ENCODE peak calls at places on chromosomes 13 and 19, in eight cellular contexts. One of them, this sample, is unnamed.
A peak's percentile ranks its signal among the peaks of the same experiment; 100 is the strongest.

GRCh38 chr13:51786425-51787010 is 17.4 kb downstream of the DHRS12 start:
- DNase-seq in nephron progenitor cell: no peak
- DNase-seq in lower leg skin: no peak
- DNase-seq in anterior cingulate cortex: no peak
- DNase-seq in ELR: no peak
- DNase-seq in astrocyte of the spinal cord: no peak
- DNase-seq in stimulated activated CD4-positive, alpha-beta T cell treated with anti-CD3 and anti-CD28 coated beads, Interleukin-15, amount 100 ng/mL, for 48 hours: no peak
- DNase-seq in NCI-H1048: no peak
- DNase-seq in this sample: no peak

GRCh38 chr19:6811906-6812305 is 39.4 kb downstream of the VAV1 start:
- DNase-seq in astrocyte of the spinal cord: peak; percentile 16
- DNase-seq in ELR: peak; percentile 73
- DNase-seq in lower leg skin: no peak
- DNase-seq in stimulated activated CD4-positive, alpha-beta T cell treated with anti-CD3 and anti-CD28 coated beads, Interleukin-15, amount 100 ng/mL, for 48 hours: no peak
- DNase-seq in anterior cingulate cortex: no peak
- DNase-seq in NCI-H1048: no peak
- DNase-seq in nephron progenitor cell: no peak
- DNase-seq in this sample: no peak

GRCh38 chr19:3387645-3388589 is 21.5 kb downstream of the NFIC start:
- DNase-seq in lower leg skin: peak; percentile 70
- DNase-seq in NCI-H1048: no peak
- DNase-seq in nephron progenitor cell: no peak
- DNase-seq in astrocyte of the spinal cord: peak; percentile 53
- DNase-seq in stimulated activated CD4-positive, alpha-beta T cell treated with anti-CD3 and anti-CD28 coated beads, Interleukin-15, amount 100 ng/mL, for 48 hours: no peak
- DNase-seq in anterior cingulate cortex: peak; percentile 92
- DNase-seq in ELR: no peak
- DNase-seq in this sample: peak; percentile 94

GRCh38 chr13:102825921-102826706 is 19.7 kb upstream of the ERCC5 start:
- DNase-seq in anterior cingulate cortex: no peak
- DNase-seq in nephron progenitor cell: no peak
- DNase-seq in lower leg skin: no peak
- DNase-seq in ELR: peak; percentile 95
- DNase-seq in stimulated activated CD4-positive, alpha-beta T cell treated with anti-CD3 and anti-CD28 coated beads, Interleukin-15, amount 100 ng/mL, for 48 hours: no peak
- DNase-seq in astrocyte of the spinal cord: peak; percentile 93
- DNase-seq in NCI-H1048: no peak
- DNase-seq in this sample: no peak

GRCh38 chr19:23415561-23416191 is 20.4 kb upstream of the ZNF91 start:
- DNase-seq in stimulated activated CD4-positive, alpha-beta T cell treated with anti-CD3 and anti-CD28 coated beads, Interleukin-15, amount 100 ng/mL, for 48 hours: no peak
- DNase-seq in ELR: peak; percentile 73
- DNase-seq in astrocyte of the spinal cord: no peak
- DNase-seq in lower leg skin: no peak
- DNase-seq in anterior cingulate cortex: no peak
- DNase-seq in nephron progenitor cell: peak; percentile 72
- DNase-seq in NCI-H1048: no peak
- DNase-seq in this sample: no peak

GRCh38 chr13:102970542-102970941 is 95.7 kb downstream of the SLC10A2 start:
- DNase-seq in lower leg skin: no peak
- DNase-seq in ELR: no peak
- DNase-seq in anterior cingulate cortex: no peak
- DNase-seq in NCI-H1048: no peak
- DNase-seq in nephron progenitor cell: no peak
- DNase-seq in astrocyte of the spinal cord: no peak
- DNase-seq in stimulated activated CD4-positive, alpha-beta T cell treated with anti-CD3 and anti-CD28 coated beads, Interleukin-15, amount 100 ng/mL, for 48 hours: no peak
- DNase-seq in this sample: no peak

GRCh38 chr13:51453308-51453958 is 597 bp upstream of the INTS6 start:
- DNase-seq in ELR: no peak
- DNase-seq in astrocyte of the spinal cord: no peak
- DNase-seq in lower leg skin: peak; percentile 77
- DNase-seq in anterior cingulate cortex: peak; percentile 65
- DNase-seq in stimulated activated CD4-positive, alpha-beta T cell treated with anti-CD3 and anti-CD28 coated beads, Interleukin-15, amount 100 ng/mL, for 48 hours: peak; percentile 61
- DNase-seq in NCI-H1048: no peak
- DNase-seq in nephron progenitor cell: peak; percentile 84
- DNase-seq in this sample: peak; percentile 89

GRCh38 chr19:10256970-10257615 is 5.1 kb downstream of the MRPL4 start:
- DNase-seq in nephron progenitor cell: no peak
- DNase-seq in astrocyte of the spinal cord: no peak
- DNase-seq in anterior cingulate cortex: no peak
- DNase-seq in lower leg skin: no peak
- DNase-seq in stimulated activated CD4-positive, alpha-beta T cell treated with anti-CD3 and anti-CD28 coated beads, Interleukin-15, amount 100 ng/mL, for 48 hours: no peak
- DNase-seq in ELR: no peak
- DNase-seq in NCI-H1048: no peak
- DNase-seq in this sample: no peak

GRCh38 chr19:28397311-28397710 is 815.6 kb downstream of the UQCRFS1 start:
- DNase-seq in stimulated activated CD4-positive, alpha-beta T cell treated with anti-CD3 and anti-CD28 coated beads, Interleukin-15, amount 100 ng/mL, for 48 hours: no peak
- DNase-seq in nephron progenitor cell: no peak
- DNase-seq in lower leg skin: no peak
- DNase-seq in NCI-H1048: no peak
- DNase-seq in anterior cingulate cortex: no peak
- DNase-seq in ELR: no peak
- DNase-seq in astrocyte of the spinal cord: no peak
- DNase-seq in this sample: no peak

GRCh38 chr19:50258918-50259372 is 55.5 kb downstream of the MYH14 start:
- DNase-seq in anterior cingulate cortex: no peak
- DNase-seq in astrocyte of the spinal cord: no peak
- DNase-seq in nephron progenitor cell: peak; percentile 58
- DNase-seq in lower leg skin: no peak
- DNase-seq in ELR: no peak
- DNase-seq in NCI-H1048: no peak
- DNase-seq in stimulated activated CD4-positive, alpha-beta T cell treated with anti-CD3 and anti-CD28 coated beads, Interleukin-15, amount 100 ng/mL, for 48 hours: no peak
- DNase-seq in this sample: no peak

GRCh38 chr13:111280666-111281577 is 39.5 kb upstream of the TEX29 start:
- DNase-seq in NCI-H1048: no peak
- DNase-seq in anterior cingulate cortex: no peak
- DNase-seq in ELR: peak; percentile 59
- DNase-seq in astrocyte of the spinal cord: peak; percentile 63
- DNase-seq in lower leg skin: no peak
- DNase-seq in stimulated activated CD4-positive, alpha-beta T cell treated with anti-CD3 and anti-CD28 coated beads, Interleukin-15, amount 100 ng/mL, for 48 hours: no peak
- DNase-seq in nephron progenitor cell: no peak
- DNase-seq in this sample: no peak

GRCh38 chr13:41085961-41086360 is 24.7 kb downstream of the WBP4 start:
- DNase-seq in lower leg skin: no peak
- DNase-seq in anterior cingulate cortex: no peak
- DNase-seq in NCI-H1048: no peak
- DNase-seq in stimulated activated CD4-positive, alpha-beta T cell treated with anti-CD3 and anti-CD28 coated beads, Interleukin-15, amount 100 ng/mL, for 48 hours: no peak
- DNase-seq in ELR: no peak
- DNase-seq in nephron progenitor cell: no peak
- DNase-seq in astrocyte of the spinal cord: no peak
- DNase-seq in this sample: no peak

GRCh38 chr19:33740811-33741396 is 55.8 kb upstream of the KCTD15 start:
- DNase-seq in stimulated activated CD4-positive, alpha-beta T cell treated with anti-CD3 and anti-CD28 coated beads, Interleukin-15, amount 100 ng/mL, for 48 hours: no peak
- DNase-seq in NCI-H1048: peak; percentile 3
- DNase-seq in ELR: peak; percentile 36
- DNase-seq in anterior cingulate cortex: no peak
- DNase-seq in astrocyte of the spinal cord: peak; percentile 9
- DNase-seq in lower leg skin: no peak
- DNase-seq in nephron progenitor cell: peak; percentile 87
- DNase-seq in this sample: peak; percentile 4

GRCh38 chr13:25468330-25469178 is 96.8 kb downstream of the ATP8A2 start:
- DNase-seq in anterior cingulate cortex: peak; percentile 15
- DNase-seq in NCI-H1048: no peak
- DNase-seq in nephron progenitor cell: peak; percentile 85
- DNase-seq in stimulated activated CD4-positive, alpha-beta T cell treated with anti-CD3 and anti-CD28 coated beads, Interleukin-15, amount 100 ng/mL, for 48 hours: no peak
- DNase-seq in ELR: peak; percentile 9
- DNase-seq in lower leg skin: no peak
- DNase-seq in astrocyte of the spinal cord: peak; percentile 10
- DNase-seq in this sample: no peak

GRCh38 chr13:99086869-99087129 is 108.9 kb upstream of the DOCK9 start:
- DNase-seq in ELR: no peak
- DNase-seq in stimulated activated CD4-positive, alpha-beta T cell treated with anti-CD3 and anti-CD28 coated beads, Interleukin-15, amount 100 ng/mL, for 48 hours: no peak
- DNase-seq in astrocyte of the spinal cord: no peak
- DNase-seq in anterior cingulate cortex: no peak
- DNase-seq in lower leg skin: no peak
- DNase-seq in NCI-H1048: no peak
- DNase-seq in nephron progenitor cell: no peak
- DNase-seq in this sample: no peak

GRCh38 chr13:74920361-74920760 is 561.6 kb downstream of the TBC1D4 start:
- DNase-seq in nephron progenitor cell: no peak
- DNase-seq in lower leg skin: no peak
- DNase-seq in stimulated activated CD4-positive, alpha-beta T cell treated with anti-CD3 and anti-CD28 coated beads, Interleukin-15, amount 100 ng/mL, for 48 hours: no peak
- DNase-seq in anterior cingulate cortex: no peak
- DNase-seq in astrocyte of the spinal cord: no peak
- DNase-seq in ELR: no peak
- DNase-seq in NCI-H1048: no peak
- DNase-seq in this sample: no peak

GRCh38 chr13:24033527-24034302 is 126.8 kb upstream of the SPATA13 start:
- DNase-seq in nephron progenitor cell: no peak
- DNase-seq in stimulated activated CD4-positive, alpha-beta T cell treated with anti-CD3 and anti-CD28 coated beads, Interleukin-15, amount 100 ng/mL, for 48 hours: no peak
- DNase-seq in lower leg skin: no peak
- DNase-seq in anterior cingulate cortex: no peak
- DNase-seq in astrocyte of the spinal cord: peak; percentile 9
- DNase-seq in NCI-H1048: no peak
- DNase-seq in ELR: no peak
- DNase-seq in this sample: no peak

GRCh38 chr19:35533822-35534521 is 716 bp downstream of the GAPDHS start:
- DNase-seq in ELR: peak; percentile 38
- DNase-seq in stimulated activated CD4-positive, alpha-beta T cell treated with anti-CD3 and anti-CD28 coated beads, Interleukin-15, amount 100 ng/mL, for 48 hours: no peak
- DNase-seq in NCI-H1048: no peak
- DNase-seq in nephron progenitor cell: no peak
- DNase-seq in anterior cingulate cortex: no peak
- DNase-seq in astrocyte of the spinal cord: no peak
- DNase-seq in lower leg skin: no peak
- DNase-seq in this sample: no peak

GRCh38 chr13:21058361-21058760 is 3.0 kb downstream of the LATS2 start:
- DNase-seq in anterior cingulate cortex: no peak
- DNase-seq in lower leg skin: no peak
- DNase-seq in ELR: peak; percentile 42
- DNase-seq in NCI-H1048: no peak
- DNase-seq in astrocyte of the spinal cord: no peak
- DNase-seq in nephron progenitor cell: no peak
- DNase-seq in stimulated activated CD4-positive, alpha-beta T cell treated with anti-CD3 and anti-CD28 coated beads, Interleukin-15, amount 100 ng/mL, for 48 hours: no peak
- DNase-seq in this sample: no peak

GRCh38 chr19:8491574-8491973 is 10.9 kb downstream of the PRAM1 start:
- DNase-seq in NCI-H1048: no peak
- DNase-seq in anterior cingulate cortex: no peak
- DNase-seq in ELR: peak; percentile 28
- DNase-seq in nephron progenitor cell: no peak
- DNase-seq in stimulated activated CD4-positive, alpha-beta T cell treated with anti-CD3 and anti-CD28 coated beads, Interleukin-15, amount 100 ng/mL, for 48 hours: no peak
- DNase-seq in lower leg skin: no peak
- DNase-seq in astrocyte of the spinal cord: no peak
- DNase-seq in this sample: no peak

GRCh38 chr19:18091217-18091608 is 4.5 kb upstream of the IL12RB1 start:
- DNase-seq in nephron progenitor cell: no peak
- DNase-seq in NCI-H1048: no peak
- DNase-seq in ELR: no peak
- DNase-seq in lower leg skin: peak; percentile 62
- DNase-seq in anterior cingulate cortex: no peak
- DNase-seq in stimulated activated CD4-positive, alpha-beta T cell treated with anti-CD3 and anti-CD28 coated beads, Interleukin-15, amount 100 ng/mL, for 48 hours: peak; percentile 76
- DNase-seq in astrocyte of the spinal cord: no peak
- DNase-seq in this sample: peak; percentile 40

GRCh38 chr19:53707278-53707677 is 75.5 kb downstream of the DPRX start:
- DNase-seq in stimulated activated CD4-positive, alpha-beta T cell treated with anti-CD3 and anti-CD28 coated beads, Interleukin-15, amount 100 ng/mL, for 48 hours: no peak
- DNase-seq in ELR: no peak
- DNase-seq in astrocyte of the spinal cord: no peak
- DNase-seq in nephron progenitor cell: no peak
- DNase-seq in NCI-H1048: no peak
- DNase-seq in anterior cingulate cortex: no peak
- DNase-seq in lower leg skin: no peak
- DNase-seq in this sample: no peak

GRCh38 chr19:7670150-7670784 is 1.4 kb downstream of the RETN start:
- DNase-seq in stimulated activated CD4-positive, alpha-beta T cell treated with anti-CD3 and anti-CD28 coated beads, Interleukin-15, amount 100 ng/mL, for 48 hours: no peak
- DNase-seq in ELR: no peak
- DNase-seq in NCI-H1048: no peak
- DNase-seq in astrocyte of the spinal cord: no peak
- DNase-seq in anterior cingulate cortex: peak; percentile 55
- DNase-seq in nephron progenitor cell: peak; percentile 58
- DNase-seq in lower leg skin: no peak
- DNase-seq in this sample: no peak

GRCh38 chr13:45696610-45697226 is 5.4 kb upstream of the CBY2 start:
- DNase-seq in astrocyte of the spinal cord: no peak
- DNase-seq in stimulated activated CD4-positive, alpha-beta T cell treated with anti-CD3 and anti-CD28 coated beads, Interleukin-15, amount 100 ng/mL, for 48 hours: no peak
- DNase-seq in nephron progenitor cell: no peak
- DNase-seq in lower leg skin: no peak
- DNase-seq in NCI-H1048: no peak
- DNase-seq in anterior cingulate cortex: no peak
- DNase-seq in ELR: no peak
- DNase-seq in this sample: no peak

GRCh38 chr13:44040754-44041100 is 161.0 kb downstream of the LACC1 start:
- DNase-seq in nephron progenitor cell: no peak
- DNase-seq in ELR: no peak
- DNase-seq in NCI-H1048: no peak
- DNase-seq in stimulated activated CD4-positive, alpha-beta T cell treated with anti-CD3 and anti-CD28 coated beads, Interleukin-15, amount 100 ng/mL, for 48 hours: no peak
- DNase-seq in lower leg skin: no peak
- DNase-seq in astrocyte of the spinal cord: peak; percentile 80
- DNase-seq in anterior cingulate cortex: no peak
- DNase-seq in this sample: no peak

GRCh38 chr19:44607049-44607448 is 6.3 kb upstream of the IGSF23 start:
- DNase-seq in nephron progenitor cell: no peak
- DNase-seq in ELR: peak; percentile 87
- DNase-seq in stimulated activated CD4-positive, alpha-beta T cell treated with anti-CD3 and anti-CD28 coated beads, Interleukin-15, amount 100 ng/mL, for 48 hours: no peak
- DNase-seq in anterior cingulate cortex: no peak
- DNase-seq in NCI-H1048: no peak
- DNase-seq in astrocyte of the spinal cord: no peak
- DNase-seq in lower leg skin: peak; percentile 19
- DNase-seq in this sample: no peak

GRCh38 chr19:13022111-13022858 is 27.0 kb downstream of the NFIX start:
- DNase-seq in astrocyte of the spinal cord: no peak
- DNase-seq in anterior cingulate cortex: peak; percentile 49
- DNase-seq in lower leg skin: no peak
- DNase-seq in stimulated activated CD4-positive, alpha-beta T cell treated with anti-CD3 and anti-CD28 coated beads, Interleukin-15, amount 100 ng/mL, for 48 hours: no peak
- DNase-seq in NCI-H1048: no peak
- DNase-seq in nephron progenitor cell: no peak
- DNase-seq in ELR: peak; percentile 28
- DNase-seq in this sample: no peak